ENCODE peak calls at places on chromosome 12, in six cellular contexts. One of them, this sample, is unnamed.

GRCh38 chr12:2877959-2878732 is 1.1 kb downstream of the RHNO1 start:
- DNase-seq in AG20443: no peak
- DNase-seq in NCI-H1092 treated with DMSO at 0.1 percent for 48 hours: peak; percentile 89
- DNase-seq in right atrium auricular region: no peak
- DNase-seq in GM23338: no peak
- DNase-seq in activated T-cell treated with anti-CD3 and anti-CD28 coated beads, Interleukin-2, amount 50 U/mL, for 72 hours: no peak
- DNase-seq in this sample: no peak

GRCh38 chr12:41242613-41243012 is 54.5 kb downstream of the PDZRN4 start:
- DNase-seq in AG20443: no peak
- DNase-seq in NCI-H1092 treated with DMSO at 0.1 percent for 48 hours: no peak
- DNase-seq in right atrium auricular region: no peak
- DNase-seq in GM23338: no peak
- DNase-seq in activated T-cell treated with anti-CD3 and anti-CD28 coated beads, Interleukin-2, amount 50 U/mL, for 72 hours: no peak
- DNase-seq in this sample: no peak

GRCh38 chr12:106046947-106047346 is 91.8 kb downstream of the NUAK1 start:
- DNase-seq in AG20443: no peak
- DNase-seq in NCI-H1092 treated with DMSO at 0.1 percent for 48 hours: no peak
- DNase-seq in right atrium auricular region: no peak
- DNase-seq in GM23338: no peak
- DNase-seq in activated T-cell treated with anti-CD3 and anti-CD28 coated beads, Interleukin-2, amount 50 U/mL, for 72 hours: no peak
- DNase-seq in this sample: no peak

GRCh38 chr12:20367731-20368652 is at the start of gene PDE3A:
- DNase-seq in AG20443: peak; percentile 88
- DNase-seq in NCI-H1092 treated with DMSO at 0.1 percent for 48 hours: no peak
- DNase-seq in right atrium auricular region: peak; percentile 81
- DNase-seq in GM23338: peak; percentile 93
- DNase-seq in activated T-cell treated with anti-CD3 and anti-CD28 coated beads, Interleukin-2, amount 50 U/mL, for 72 hours: no peak
- DNase-seq in this sample: peak; percentile 14

GRCh38 chr12:124053855-124054254 is 80.8 kb downstream of the ZNF664 start:
- DNase-seq in AG20443: peak; percentile 85
- DNase-seq in NCI-H1092 treated with DMSO at 0.1 percent for 48 hours: peak; percentile 48
- DNase-seq in right atrium auricular region: no peak
- DNase-seq in GM23338: peak; percentile 88
- DNase-seq in activated T-cell treated with anti-CD3 and anti-CD28 coated beads, Interleukin-2, amount 50 U/mL, for 72 hours: no peak
- DNase-seq in this sample: peak; percentile 33

GRCh38 chr12:4958697-4959375 is 49.1 kb downstream of the KCNA1 start:
- DNase-seq in AG20443: no peak
- DNase-seq in NCI-H1092 treated with DMSO at 0.1 percent for 48 hours: no peak
- DNase-seq in right atrium auricular region: no peak
- DNase-seq in GM23338: no peak
- DNase-seq in activated T-cell treated with anti-CD3 and anti-CD28 coated beads, Interleukin-2, amount 50 U/mL, for 72 hours: no peak
- DNase-seq in this sample: no peak

GRCh38 chr12:45304514-45305178 is 88.8 kb downstream of the ANO6 start:
- DNase-seq in AG20443: no peak
- DNase-seq in NCI-H1092 treated with DMSO at 0.1 percent for 48 hours: no peak
- DNase-seq in right atrium auricular region: no peak
- DNase-seq in GM23338: no peak
- DNase-seq in activated T-cell treated with anti-CD3 and anti-CD28 coated beads, Interleukin-2, amount 50 U/mL, for 72 hours: no peak
- DNase-seq in this sample: no peak

GRCh38 chr12:131057211-131057721 is 103.6 kb downstream of the ADGRD1 start:
- DNase-seq in AG20443: no peak
- DNase-seq in NCI-H1092 treated with DMSO at 0.1 percent for 48 hours: no peak
- DNase-seq in right atrium auricular region: no peak
- DNase-seq in GM23338: no peak
- DNase-seq in activated T-cell treated with anti-CD3 and anti-CD28 coated beads, Interleukin-2, amount 50 U/mL, for 72 hours: no peak
- DNase-seq in this sample: no peak

GRCh38 chr12:120956579-120957360 is 21.6 kb upstream of the HNF1A start:
- DNase-seq in AG20443: no peak
- DNase-seq in NCI-H1092 treated with DMSO at 0.1 percent for 48 hours: no peak
- DNase-seq in right atrium auricular region: no peak
- DNase-seq in GM23338: no peak
- DNase-seq in activated T-cell treated with anti-CD3 and anti-CD28 coated beads, Interleukin-2, amount 50 U/mL, for 72 hours: no peak
- DNase-seq in this sample: no peak

GRCh38 chr12:15933751-15934150 is 22.6 kb downstream of the DERA start:
- DNase-seq in AG20443: no peak
- DNase-seq in NCI-H1092 treated with DMSO at 0.1 percent for 48 hours: no peak
- DNase-seq in right atrium auricular region: no peak
- DNase-seq in GM23338: no peak
- DNase-seq in activated T-cell treated with anti-CD3 and anti-CD28 coated beads, Interleukin-2, amount 50 U/mL, for 72 hours: no peak
- DNase-seq in this sample: no peak

GRCh38 chr12:123396954-123397353 is 13.0 kb downstream of the KMT5A start:
- DNase-seq in AG20443: no peak
- DNase-seq in NCI-H1092 treated with DMSO at 0.1 percent for 48 hours: no peak
- DNase-seq in right atrium auricular region: no peak
- DNase-seq in GM23338: no peak
- DNase-seq in activated T-cell treated with anti-CD3 and anti-CD28 coated beads, Interleukin-2, amount 50 U/mL, for 72 hours: no peak
- DNase-seq in this sample: peak; percentile 49

GRCh38 chr12:55499810-55500252 is 7.7 kb downstream of the OR6C68 start:
- DNase-seq in AG20443: no peak
- DNase-seq in NCI-H1092 treated with DMSO at 0.1 percent for 48 hours: no peak
- DNase-seq in right atrium auricular region: no peak
- DNase-seq in GM23338: no peak
- DNase-seq in activated T-cell treated with anti-CD3 and anti-CD28 coated beads, Interleukin-2, amount 50 U/mL, for 72 hours: no peak
- DNase-seq in this sample: no peak

GRCh38 chr12:30774599-30774998 is 19.8 kb upstream of the CAPRIN2 start:
- DNase-seq in AG20443: no peak
- DNase-seq in NCI-H1092 treated with DMSO at 0.1 percent for 48 hours: no peak
- DNase-seq in right atrium auricular region: no peak
- DNase-seq in GM23338: peak; percentile 34
- DNase-seq in activated T-cell treated with anti-CD3 and anti-CD28 coated beads, Interleukin-2, amount 50 U/mL, for 72 hours: no peak
- DNase-seq in this sample: no peak

GRCh38 chr12:124369055-124369900 is 74.4 kb downstream of the RFLNA start:
- DNase-seq in AG20443: peak; percentile 95
- DNase-seq in NCI-H1092 treated with DMSO at 0.1 percent for 48 hours: no peak
- DNase-seq in right atrium auricular region: peak; percentile 94
- DNase-seq in GM23338: no peak
- DNase-seq in activated T-cell treated with anti-CD3 and anti-CD28 coated beads, Interleukin-2, amount 50 U/mL, for 72 hours: no peak
- DNase-seq in this sample: peak; percentile 78

GRCh38 chr12:52817699-52818238 is 3.9 kb upstream of the KRT4 start:
- DNase-seq in AG20443: no peak
- DNase-seq in NCI-H1092 treated with DMSO at 0.1 percent for 48 hours: no peak
- DNase-seq in right atrium auricular region: no peak
- DNase-seq in GM23338: no peak
- DNase-seq in activated T-cell treated with anti-CD3 and anti-CD28 coated beads, Interleukin-2, amount 50 U/mL, for 72 hours: no peak
- DNase-seq in this sample: no peak

GRCh38 chr12:32975122-32975521 is 78.5 kb upstream of the PKP2 start:
- DNase-seq in AG20443: no peak
- DNase-seq in NCI-H1092 treated with DMSO at 0.1 percent for 48 hours: no peak
- DNase-seq in right atrium auricular region: no peak
- DNase-seq in GM23338: no peak
- DNase-seq in activated T-cell treated with anti-CD3 and anti-CD28 coated beads, Interleukin-2, amount 50 U/mL, for 72 hours: no peak
- DNase-seq in this sample: no peak

GRCh38 chr12:6563448-6564050 is 4.5 kb downstream of the NOP2 start:
- DNase-seq in AG20443: peak; percentile 74
- DNase-seq in NCI-H1092 treated with DMSO at 0.1 percent for 48 hours: peak; percentile 8
- DNase-seq in right atrium auricular region: no peak
- DNase-seq in GM23338: peak; percentile 87
- DNase-seq in activated T-cell treated with anti-CD3 and anti-CD28 coated beads, Interleukin-2, amount 50 U/mL, for 72 hours: peak; percentile 71
- DNase-seq in this sample: no peak

GRCh38 chr12:57236925-57237652 is 7.6 kb downstream of the SHMT2 start:
- DNase-seq in AG20443: no peak
- DNase-seq in NCI-H1092 treated with DMSO at 0.1 percent for 48 hours: no peak
- DNase-seq in right atrium auricular region: no peak
- DNase-seq in GM23338: no peak
- DNase-seq in activated T-cell treated with anti-CD3 and anti-CD28 coated beads, Interleukin-2, amount 50 U/mL, for 72 hours: no peak
- DNase-seq in this sample: no peak

GRCh38 chr12:102462803-102463499 is 17.4 kb downstream of the IGF1 start:
- DNase-seq in AG20443: peak; percentile 56
- DNase-seq in NCI-H1092 treated with DMSO at 0.1 percent for 48 hours: no peak
- DNase-seq in right atrium auricular region: no peak
- DNase-seq in GM23338: no peak
- DNase-seq in activated T-cell treated with anti-CD3 and anti-CD28 coated beads, Interleukin-2, amount 50 U/mL, for 72 hours: no peak
- DNase-seq in this sample: no peak

GRCh38 chr12:59660921-59661597 is 65.2 kb downstream of the SLC16A7 start:
- DNase-seq in AG20443: no peak
- DNase-seq in NCI-H1092 treated with DMSO at 0.1 percent for 48 hours: no peak
- DNase-seq in right atrium auricular region: no peak
- DNase-seq in GM23338: no peak
- DNase-seq in activated T-cell treated with anti-CD3 and anti-CD28 coated beads, Interleukin-2, amount 50 U/mL, for 72 hours: no peak
- DNase-seq in this sample: no peak

GRCh38 chr12:56029666-56030293 is 8.9 kb downstream of the IKZF4 start:
- DNase-seq in AG20443: peak; percentile 74
- DNase-seq in NCI-H1092 treated with DMSO at 0.1 percent for 48 hours: peak; percentile 8
- DNase-seq in right atrium auricular region: no peak
- DNase-seq in GM23338: peak; percentile 84
- DNase-seq in activated T-cell treated with anti-CD3 and anti-CD28 coated beads, Interleukin-2, amount 50 U/mL, for 72 hours: peak; percentile 49
- DNase-seq in this sample: peak; percentile 27

GRCh38 chr12:29241821-29242591 is 92.9 kb downstream of the FAR2 start:
- DNase-seq in AG20443: peak; percentile 74
- DNase-seq in NCI-H1092 treated with DMSO at 0.1 percent for 48 hours: no peak
- DNase-seq in right atrium auricular region: peak; percentile 72
- DNase-seq in GM23338: peak; percentile 10
- DNase-seq in activated T-cell treated with anti-CD3 and anti-CD28 coated beads, Interleukin-2, amount 50 U/mL, for 72 hours: peak; percentile 13
- DNase-seq in this sample: peak; percentile 11

GRCh38 chr12:88420460-88420859 is 159.8 kb downstream of the KITLG start:
- DNase-seq in AG20443: peak; percentile 79
- DNase-seq in NCI-H1092 treated with DMSO at 0.1 percent for 48 hours: no peak
- DNase-seq in right atrium auricular region: no peak
- DNase-seq in GM23338: no peak
- DNase-seq in activated T-cell treated with anti-CD3 and anti-CD28 coated beads, Interleukin-2, amount 50 U/mL, for 72 hours: no peak
- DNase-seq in this sample: no peak

GRCh38 chr12:45042599-45042998 is 8.3 kb downstream of the DBX2 start:
- DNase-seq in AG20443: no peak
- DNase-seq in NCI-H1092 treated with DMSO at 0.1 percent for 48 hours: no peak
- DNase-seq in right atrium auricular region: no peak
- DNase-seq in GM23338: no peak
- DNase-seq in activated T-cell treated with anti-CD3 and anti-CD28 coated beads, Interleukin-2, amount 50 U/mL, for 72 hours: no peak
- DNase-seq in this sample: no peak

GRCh38 chr12:52027085-52027843 is 20.5 kb downstream of the TAMALIN start:
- DNase-seq in AG20443: no peak
- DNase-seq in NCI-H1092 treated with DMSO at 0.1 percent for 48 hours: no peak
- DNase-seq in right atrium auricular region: no peak
- DNase-seq in GM23338: no peak
- DNase-seq in activated T-cell treated with anti-CD3 and anti-CD28 coated beads, Interleukin-2, amount 50 U/mL, for 72 hours: no peak
- DNase-seq in this sample: no peak

GRCh38 chr12:49026101-49026500 is 7.5 kb upstream of the PRKAG1 start:
- DNase-seq in AG20443: no peak
- DNase-seq in NCI-H1092 treated with DMSO at 0.1 percent for 48 hours: no peak
- DNase-seq in right atrium auricular region: no peak
- DNase-seq in GM23338: no peak
- DNase-seq in activated T-cell treated with anti-CD3 and anti-CD28 coated beads, Interleukin-2, amount 50 U/mL, for 72 hours: no peak
- DNase-seq in this sample: no peak

GRCh38 chr12:58433969-58434368 is 486.3 kb downstream of the LRIG3 start:
- DNase-seq in AG20443: no peak
- DNase-seq in NCI-H1092 treated with DMSO at 0.1 percent for 48 hours: no peak
- DNase-seq in right atrium auricular region: no peak
- DNase-seq in GM23338: no peak
- DNase-seq in activated T-cell treated with anti-CD3 and anti-CD28 coated beads, Interleukin-2, amount 50 U/mL, for 72 hours: no peak
- DNase-seq in this sample: no peak

GRCh38 chr12:112514926-112515642 is 96.3 kb downstream of the PTPN11 start:
- DNase-seq in AG20443: peak; percentile 40
- DNase-seq in NCI-H1092 treated with DMSO at 0.1 percent for 48 hours: no peak
- DNase-seq in right atrium auricular region: no peak
- DNase-seq in GM23338: no peak
- DNase-seq in activated T-cell treated with anti-CD3 and anti-CD28 coated beads, Interleukin-2, amount 50 U/mL, for 72 hours: no peak
- DNase-seq in this sample: no peak

GRCh38 chr12:43094886-43095285 is 457.1 kb downstream of the ADAMTS20 start:
- DNase-seq in AG20443: no peak
- DNase-seq in NCI-H1092 treated with DMSO at 0.1 percent for 48 hours: no peak
- DNase-seq in right atrium auricular region: no peak
- DNase-seq in GM23338: no peak
- DNase-seq in activated T-cell treated with anti-CD3 and anti-CD28 coated beads, Interleukin-2, amount 50 U/mL, for 72 hours: no peak
- DNase-seq in this sample: no peak

GRCh38 chr12:55738113-55739024 is 4.6 kb upstream of the GDF11 start:
- DNase-seq in AG20443: peak; percentile 78
- DNase-seq in NCI-H1092 treated with DMSO at 0.1 percent for 48 hours: peak; percentile 75
- DNase-seq in right atrium auricular region: peak; percentile 88
- DNase-seq in GM23338: peak; percentile 98
- DNase-seq in activated T-cell treated with anti-CD3 and anti-CD28 coated beads, Interleukin-2, amount 50 U/mL, for 72 hours: peak; percentile 86
- DNase-seq in this sample: peak; percentile 84

GRCh38 chr12:12705833-12706520 is 10.0 kb upstream of the GPR19 start:
- DNase-seq in AG20443: no peak
- DNase-seq in NCI-H1092 treated with DMSO at 0.1 percent for 48 hours: no peak
- DNase-seq in right atrium auricular region: no peak
- DNase-seq in GM23338: no peak
- DNase-seq in activated T-cell treated with anti-CD3 and anti-CD28 coated beads, Interleukin-2, amount 50 U/mL, for 72 hours: peak; percentile 84
- DNase-seq in this sample: no peak

GRCh38 chr12:131570596-131570995 is 140.3 kb upstream of the SFSWAP start:
- DNase-seq in AG20443: no peak
- DNase-seq in NCI-H1092 treated with DMSO at 0.1 percent for 48 hours: no peak
- DNase-seq in right atrium auricular region: no peak
- DNase-seq in GM23338: no peak
- DNase-seq in activated T-cell treated with anti-CD3 and anti-CD28 coated beads, Interleukin-2, amount 50 U/mL, for 72 hours: no peak
- DNase-seq in this sample: no peak

GRCh38 chr12:116172224-116172849 is 105.2 kb downstream of the MED13L start:
- DNase-seq in AG20443: no peak
- DNase-seq in NCI-H1092 treated with DMSO at 0.1 percent for 48 hours: no peak
- DNase-seq in right atrium auricular region: no peak
- DNase-seq in GM23338: no peak
- DNase-seq in activated T-cell treated with anti-CD3 and anti-CD28 coated beads, Interleukin-2, amount 50 U/mL, for 72 hours: peak; percentile 67
- DNase-seq in this sample: no peak

GRCh38 chr12:90126125-90126524 is 417.5 kb upstream of the ATP2B1 start:
- DNase-seq in AG20443: no peak
- DNase-seq in NCI-H1092 treated with DMSO at 0.1 percent for 48 hours: no peak
- DNase-seq in right atrium auricular region: no peak
- DNase-seq in GM23338: peak; percentile 4
- DNase-seq in activated T-cell treated with anti-CD3 and anti-CD28 coated beads, Interleukin-2, amount 50 U/mL, for 72 hours: no peak
- DNase-seq in this sample: no peak

GRCh38 chr12:359091-359490 is 30.0 kb downstream of the KDM5A start:
- DNase-seq in AG20443: no peak
- DNase-seq in NCI-H1092 treated with DMSO at 0.1 percent for 48 hours: no peak
- DNase-seq in right atrium auricular region: no peak
- DNase-seq in GM23338: no peak
- DNase-seq in activated T-cell treated with anti-CD3 and anti-CD28 coated beads, Interleukin-2, amount 50 U/mL, for 72 hours: no peak
- DNase-seq in this sample: no peak

GRCh38 chr12:91422107-91422506 is 239.5 kb upstream of the DCN start:
- DNase-seq in AG20443: no peak
- DNase-seq in NCI-H1092 treated with DMSO at 0.1 percent for 48 hours: no peak
- DNase-seq in right atrium auricular region: no peak
- DNase-seq in GM23338: no peak
- DNase-seq in activated T-cell treated with anti-CD3 and anti-CD28 coated beads, Interleukin-2, amount 50 U/mL, for 72 hours: no peak
- DNase-seq in this sample: no peak

GRCh38 chr12:57456145-57456700 is 1.1 kb downstream of the INHBE start:
- DNase-seq in AG20443: no peak
- DNase-seq in NCI-H1092 treated with DMSO at 0.1 percent for 48 hours: no peak
- DNase-seq in right atrium auricular region: no peak
- DNase-seq in GM23338: peak; percentile 93
- DNase-seq in activated T-cell treated with anti-CD3 and anti-CD28 coated beads, Interleukin-2, amount 50 U/mL, for 72 hours: peak; percentile 73
- DNase-seq in this sample: peak; percentile 25

This sample was measured in prostate gland.